ENCODE peak calls at places on chromosomes 11 and 22, in eight cellular contexts. One of them, this sample, is unnamed.

GRCh38 chr22:46025973-46026906 is 49.3 kb upstream of the WNT7B start:
- DNase-seq in left ventricle myocardium inferior: peak; percentile 11
- DNase-seq in kidney: peak; percentile 59
- DNase-seq in H9: no peak
- DNase-seq in B cell: no peak
- DNase-seq in D341Med: no peak
- DNase-seq in iris pigment epithelial cell: no peak
- DNase-seq in pancreas: no peak
- DNase-seq in this sample: peak; percentile 27

GRCh38 chr11:70048279-70049024 is 29.7 kb upstream of the ANO1 start:
- DNase-seq in left ventricle myocardium inferior: no peak
- DNase-seq in kidney: no peak
- DNase-seq in H9: peak; percentile 56
- DNase-seq in B cell: no peak
- DNase-seq in D341Med: no peak
- DNase-seq in iris pigment epithelial cell: peak; percentile 5
- DNase-seq in pancreas: no peak
- DNase-seq in this sample: peak; percentile 86

GRCh38 chr22:36383110-36383581 is 4.6 kb downstream of the MYH9 start:
- DNase-seq in left ventricle myocardium inferior: no peak
- DNase-seq in kidney: no peak
- DNase-seq in H9: no peak
- DNase-seq in B cell: peak; percentile 61
- DNase-seq in D341Med: no peak
- DNase-seq in iris pigment epithelial cell: peak; percentile 94
- DNase-seq in pancreas: no peak
- DNase-seq in this sample: no peak

GRCh38 chr22:26658161-26658560 is 773 bp downstream of the MIAT start:
- DNase-seq in left ventricle myocardium inferior: no peak
- DNase-seq in kidney: no peak
- DNase-seq in H9: no peak
- DNase-seq in B cell: no peak
- DNase-seq in D341Med: no peak
- DNase-seq in iris pigment epithelial cell: no peak
- DNase-seq in pancreas: no peak
- DNase-seq in this sample: no peak

GRCh38 chr11:64611961-64612646 is 21.1 kb downstream of the SLC22A12 start:
- DNase-seq in left ventricle myocardium inferior: no peak
- DNase-seq in kidney: no peak
- DNase-seq in H9: no peak
- DNase-seq in B cell: no peak
- DNase-seq in D341Med: no peak
- DNase-seq in iris pigment epithelial cell: no peak
- DNase-seq in pancreas: no peak
- DNase-seq in this sample: peak; percentile 30

GRCh38 chr11:18650859-18651557 is 16.9 kb upstream of the SPTY2D1 start:
- DNase-seq in left ventricle myocardium inferior: no peak
- DNase-seq in kidney: no peak
- DNase-seq in H9: peak; percentile 82
- DNase-seq in B cell: peak; percentile 43
- DNase-seq in D341Med: peak; percentile 75
- DNase-seq in iris pigment epithelial cell: peak; percentile 64
- DNase-seq in pancreas: peak; percentile 48
- DNase-seq in this sample: peak; percentile 73

GRCh38 chr11:72750556-72751292 is 1.5 kb downstream of the ARAP1 start:
- DNase-seq in left ventricle myocardium inferior: no peak
- DNase-seq in kidney: peak; percentile 46
- DNase-seq in H9: no peak
- DNase-seq in B cell: no peak
- DNase-seq in D341Med: peak; percentile 72
- DNase-seq in iris pigment epithelial cell: no peak
- DNase-seq in pancreas: no peak
- DNase-seq in this sample: no peak

GRCh38 chr22:40631925-40632324 is 4.6 kb downstream of the MRTFA start:
- DNase-seq in left ventricle myocardium inferior: no peak
- DNase-seq in kidney: no peak
- DNase-seq in H9: no peak
- DNase-seq in B cell: no peak
- DNase-seq in D341Med: no peak
- DNase-seq in iris pigment epithelial cell: no peak
- DNase-seq in pancreas: no peak
- DNase-seq in this sample: no peak